ENCODE peak calls at places on chromosomes 13 and 19, in four cellular contexts. A, J, N and F are unnamed samples.

GRCh38 chr19:40191836-40192646 is 815 bp downstream of the MAP3K10 start:
- DNase-seq in J (peak; percentile 2), N (no peak), A (peak; percentile 35), F (no peak)

GRCh38 chr13:50574731-50575130 is 268.8 kb downstream of the DLEU7 start:
- DNase-seq in N (no peak), J (no peak), A (no peak), F (no peak)

GRCh38 chr19:42028304-42029216 is 34.5 kb upstream of the ATP1A3 start:
- DNase-seq in N (no peak), A (no peak), J (peak; percentile 9), F (no peak)

GRCh38 chr13:105679832-105680231 is 855.6 kb downstream of the EFNB2 start:
- DNase-seq in A (no peak), J (peak; percentile 17), N (no peak), F (no peak)

GRCh38 chr19:30479657-30480056 is 107.5 kb downstream of the ZNF536 start:
- DNase-seq in N (no peak), J (no peak), A (no peak), F (no peak)

GRCh38 chr19:35194022-35194984 is 34.2 kb downstream of the FAM187B start:
- DNase-seq in A (no peak), J (no peak), N (no peak), F (no peak)

GRCh38 chr13:112637017-112637801 is 49.3 kb upstream of the TUBGCP3 start:
- DNase-seq in A (no peak), J (no peak), N (no peak), F (no peak)

GRCh38 chr19:13164370-13165090 is 14.3 kb downstream of the IER2 start:
- DNase-seq in N (peak; percentile 56), J (peak; percentile 75), A (no peak), F (no peak)

GRCh38 chr19:17762505-17763229 is 11.4 kb downstream of the FCHO1 start:
- DNase-seq in N (no peak), A (no peak), J (peak; percentile 70), F (no peak)

GRCh38 chr19:8025321-8025720 is 19.9 kb upstream of the ELAVL1 start:
- DNase-seq in J (no peak), N (no peak), A (no peak), F (no peak)

GRCh38 chr19:13808856-13809255 is 13.6 kb downstream of the ZSWIM4 start:
- DNase-seq in N (no peak), J (no peak), A (no peak), F (no peak)

GRCh38 chr13:86554066-86554465 is 754.8 kb upstream of the SLITRK6 start:
- DNase-seq in N (no peak), J (no peak), A (no peak), F (no peak)

GRCh38 chr13:36148436-36148835 is 17.3 kb upstream of the DCLK1 start:
- DNase-seq in N (no peak), A (no peak), J (peak; percentile 53), F (no peak)

GRCh38 chr13:49443327-49443688 is 556 bp downstream of the CAB39L start:
- DNase-seq in J (peak; percentile 31), N (peak; percentile 18), A (no peak), F (no peak)

GRCh38 chr13:23558675-23559536 is 11.3 kb upstream of the TNFRSF19 start:
- DNase-seq in J (peak; percentile 66), A (peak; percentile 69), N (no peak), F (no peak)

GRCh38 chr19:15141143-15141542 is 33.9 kb downstream of the SYDE1 start:
- DNase-seq in A (no peak), J (no peak), N (no peak), F (no peak)

GRCh38 chr19:50187937-50188336 is 15.5 kb upstream of the MYH14 start:
- DNase-seq in N (no peak), A (no peak), J (no peak), F (no peak)

GRCh38 chr13:64505511-64505910 is 2724.6 kb downstream of the PCDH9 start:
- DNase-seq in A (no peak), N (no peak), J (peak; percentile 27), F (no peak)

GRCh38 chr13:25803626-25804025 is 248.2 kb downstream of the SHISA2 start:
- DNase-seq in N (no peak), J (peak; percentile 77), A (no peak), F (no peak)

GRCh38 chr19:35248310-35249145 is at the start of gene LSR:
- DNase-seq in N (peak; percentile 87), J (peak; percentile 84), A (peak; percentile 47), F (no peak)

GRCh38 chr19:3842948-3843347 is 25.9 kb downstream of the ZFR2 start:
- DNase-seq in A (no peak), N (no peak), J (no peak), F (no peak)

GRCh38 chr13:114339779-114340534 is 25.7 kb downstream of the CHAMP1 start:
- DNase-seq in N (peak; percentile 55), J (peak; percentile 62), A (no peak), F (no peak)

GRCh38 chr19:51138549-51138979 is 3.5 kb upstream of the SIGLEC7 start:
- DNase-seq in A (peak; percentile 35), J (no peak), N (no peak), F (no peak)

GRCh38 chr13:95145587-95145986 is 155.7 kb downstream of the ABCC4 start:
- DNase-seq in J (no peak), A (no peak), N (no peak), F (no peak)

GRCh38 chr19:44954649-44955499 is at the start of gene CLPTM1:
- DNase-seq in A (peak; percentile 97), N (peak; percentile 98), J (peak; percentile 90), F (peak; percentile 95)

GRCh38 chr13:71124230-71124629 is 742.8 kb downstream of the DACH1 start:
- DNase-seq in A (no peak), N (no peak), J (no peak), F (no peak)

GRCh38 chr19:48190288-48191284 is 20.1 kb downstream of the ZSWIM9 start:
- DNase-seq in A (no peak), N (peak; percentile 84), J (peak; percentile 97), F (peak; percentile 92)

GRCh38 chr13:42656136-42656535 is 82.2 kb downstream of the TNFSF11 start:
- DNase-seq in J (no peak), N (no peak), A (no peak), F (no peak)

GRCh38 chr19:19475845-19476828 is 39.2 kb downstream of the TSSK6 start:
- DNase-seq in N (no peak), A (no peak), J (peak; percentile 36), F (no peak)
- H3K4me3 ChIP-seq in N (no peak overlapping the region), A (no peak overlapping the region), J (no peak overlapping the region), F (no peak overlapping the region)

GRCh38 chr19:38033658-38034150 is 126.7 kb downstream of the SIPA1L3 start:
- DNase-seq in J (no peak), N (no peak), A (no peak), F (no peak)

GRCh38 chr19:38031423-38031770 is 124.4 kb downstream of the SIPA1L3 start:
- DNase-seq in J (peak; percentile 14), A (no peak), N (no peak), F (no peak)

GRCh38 chr19:38032951-38033350 is 125.9 kb downstream of the SIPA1L3 start:
- DNase-seq in J (no peak), A (no peak), N (no peak), F (no peak)

GRCh38 chr19:38030681-38031422 is 123.8 kb downstream of the SIPA1L3 start:
- DNase-seq in J (no peak), N (no peak), A (no peak), F (no peak)

DNA sequence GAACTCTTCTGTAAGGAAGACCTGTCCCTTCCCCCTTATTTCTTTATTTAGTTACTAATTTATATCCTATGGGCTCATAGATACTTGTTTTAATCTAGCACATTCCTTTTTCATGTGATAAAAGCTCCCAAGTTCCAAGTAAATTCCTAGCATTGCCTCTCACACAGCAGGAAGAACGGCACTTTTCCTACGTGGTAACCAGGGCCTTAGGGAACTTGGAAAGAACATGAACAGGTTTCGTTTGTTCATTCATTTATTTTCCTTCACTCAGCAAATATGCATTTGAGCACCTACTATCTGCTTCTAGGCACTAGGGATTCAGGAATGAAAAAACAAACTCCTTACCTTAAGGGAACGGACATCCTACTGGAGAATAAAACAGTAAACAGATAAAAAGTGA is 125.1 kb downstream of the SIPA1L3 start:
- DNase-seq in A (no peak), J (no peak), N (no peak), F (no peak)
- H3K27ac ChIP-seq in A (no peak overlapping the region), J (peak overlapping the region; percentile 55), N (no peak overlapping the region), F (no peak overlapping the region)

GRCh38 chr19:2099937-2100718 is 3.4 kb downstream of the IZUMO4 start:
- DNase-seq in J (no peak), A (no peak), N (no peak), F (no peak)

GRCh38 chr19:2101417-2102335 is 5.0 kb downstream of the IZUMO4 start:
- DNase-seq in A (no peak), N (no peak), J (no peak), F (peak; percentile 74)

GRCh38 chr19:2099054-2099501 is 2.4 kb downstream of the IZUMO4 start:
- DNase-seq in N (no peak), J (no peak), A (no peak), F (no peak)

GRCh38 chr19:2100719-2101061 is 4.0 kb downstream of the IZUMO4 start:
- DNase-seq in A (no peak), N (no peak), J (no peak), F (no peak)

GRCh38 chr19:2103308-2103707 is 6.6 kb downstream of the IZUMO4 start:
- DNase-seq in A (no peak), N (no peak), J (no peak), F (no peak)
- TF ChIP-seq CTCF in A (no peak), N (no peak), J (no peak), F (no peak)

GRCh38 chr13:99658266-99658991 is 157.2 kb downstream of the TM9SF2 start:
- DNase-seq in N (peak; percentile 70), A (peak; percentile 39), J (peak; percentile 6), F (peak; percentile 34)
- H3K4me3 ChIP-seq in N (peak overlapping the region; percentile 67), A (peak overlapping the region; percentile 60), J (no peak overlapping the region), F (peak overlapping the region; percentile 63)

DNA sequence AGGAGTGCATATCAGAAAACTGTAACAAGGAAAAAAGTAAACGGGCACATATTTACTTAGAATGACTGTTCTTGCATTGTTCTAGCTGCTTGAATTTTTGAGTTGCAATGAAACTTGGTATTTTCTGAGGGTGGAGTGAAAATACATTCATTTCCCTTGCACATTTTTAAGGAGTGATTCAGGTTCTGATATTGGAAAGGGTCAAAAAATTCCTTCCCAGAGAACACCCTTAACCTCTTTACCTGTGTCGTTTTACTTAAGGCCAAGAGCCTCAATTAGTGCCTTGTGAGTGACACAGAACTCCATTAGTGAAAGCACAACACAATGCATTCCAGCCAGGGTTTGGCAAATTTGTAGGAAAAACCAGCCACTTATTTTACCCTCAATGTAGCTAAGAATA is 2.3 kb downstream of the ITGBL1 start:
- DNase-seq in N (no peak), A (no peak), J (peak; percentile 86), F (no peak)
- H3K27ac ChIP-seq in N (no peak overlapping the region), A (no peak overlapping the region), J (peak overlapping the region; percentile 99), F (no peak overlapping the region)

GRCh38 chr13:97574926-97575325 is 141.0 kb downstream of the RAP2A start:
- DNase-seq in J (peak; percentile 59), N (no peak), A (no peak), F (no peak)
- TF ChIP-seq CTCF in J (peak; percentile 72), N (no peak), A (peak; percentile 17), F (peak; percentile 11)

GRCh38 chr13:21015284-21015683 is 46.1 kb downstream of the LATS2 start:
- DNase-seq in A (no peak), N (no peak), J (peak; percentile 65), F (no peak)

GRCh38 chr13:21014666-21015170 is 46.7 kb downstream of the LATS2 start:
- DNase-seq in A (peak; percentile 68), J (peak; percentile 74), N (no peak), F (no peak)

GRCh38 chr13:21014139-21014665 is 47.2 kb downstream of the LATS2 start:
- DNase-seq in J (no peak), A (no peak), N (no peak), F (no peak)

GRCh38 chr13:21018220-21018619 is 43.2 kb downstream of the LATS2 start:
- DNase-seq in A (no peak), N (no peak), J (no peak), F (no peak)

GRCh38 chr13:21016487-21016886 is 44.9 kb downstream of the LATS2 start:
- DNase-seq in J (no peak), A (no peak), N (no peak), F (no peak)
- H3K4me3 ChIP-seq in J (no peak overlapping the region), A (no peak overlapping the region), N (no peak overlapping the region), F (no peak overlapping the region)